ENCODE peak calls at places on chromosomes 1 and 21, in seven cellular contexts. O is H54; G is activated CD8-positive, alpha-beta memory T cell treated with anti-CD3 and anti-CD28 coated beads, Interleukin-2, amount 50 U/mL, for 4 hours; Y is HEK293T; W is NCI-H460; Z is tibial nerve; Q is Calu3. A is an unnamed sample.

GRCh38 chr1:85894651-85895050 is 186.4 kb upstream of the ZNHIT6 start:
- DNase-seq in G (no peak), Y (peak), W (peak), O (no peak), Z (peak), Q (peak), A (peak)

GRCh38 chr21:42527489-42528158 is 14.0 kb downstream of the SLC37A1 start:
- DNase-seq in Q (no peak), W (no peak), G (peak), Z (no peak), Y (no peak), O (no peak), A (no peak)

GRCh38 chr1:201255470-201256362 is 27.6 kb upstream of the PKP1 start:
- DNase-seq in Y (peak), G (no peak), Q (no peak), W (no peak), Z (no peak), O (no peak), A (no peak)

GRCh38 chr1:43452789-43453441 is 816 bp downstream of the HYI start:
- DNase-seq in O (peak), W (no peak), Y (peak), Q (no peak), G (no peak), Z (no peak), A (peak)

GRCh38 chr1:45329445-45329844 is 2.8 kb downstream of the HPDL start:
- DNase-seq in Z (no peak), Y (no peak), G (no peak), O (peak), Q (no peak), W (no peak), A (peak)

GRCh38 chr1:230303822-230304221 is 122.3 kb downstream of the PGBD5 start:
- DNase-seq in Z (no peak), O (no peak), Q (no peak), G (no peak), Y (no peak), W (no peak), A (no peak)

GRCh38 chr21:33984021-33984481 is 68.4 kb upstream of the ATP5PO start:
- DNase-seq in W (no peak), G (no peak), Y (no peak), Z (no peak), Q (no peak), O (no peak), A (no peak)

GRCh38 chr1:79811173-79811572 is 804.6 kb upstream of the ADGRL4 start:
- DNase-seq in Y (no peak), O (no peak), Z (no peak), G (no peak), Q (no peak), W (no peak), A (peak)

GRCh38 chr1:111968511-111968910 is 21.0 kb downstream of the KCND3 start:
- DNase-seq in O (no peak), G (no peak), Y (no peak), Z (no peak), Q (no peak), W (no peak), A (no peak)

GRCh38 chr1:101109791-101110190 is 84.2 kb upstream of the DPH5 start:
- DNase-seq in Y (no peak), W (no peak), G (no peak), Z (no peak), O (no peak), Q (no peak), A (no peak)

GRCh38 chr1:153919879-153920852 is 2.6 kb downstream of the GATAD2B start:
- DNase-seq in O (no peak), W (no peak), Z (no peak), G (no peak), Y (peak), Q (no peak), A (peak)

GRCh38 chr1:169529068-169529642 is 43.4 kb upstream of the SLC19A2 start:
- DNase-seq in Q (peak), Y (no peak), Z (no peak), W (no peak), G (no peak), O (no peak), A (no peak)

A was measured in A549.